ENCODE peak calls at places on chromosomes 6 and 20, in seven cellular contexts. U is stomach, R is BE2C, F is IMR-90, O is lung, H is tibial nerve, B is upper lobe of right lung. Q is an unnamed sample. For H3K4me1, the result is how much of the 10 kb centered on the place peaks cover.

GRCh38 chr6:66926060-66926459 is 1219.0 kb upstream of the EYS start:
- DNase-seq in U (no peak), R (no peak), F (no peak), O (no peak), H (no peak), B (no peak), Q (no peak)

GRCh38 chr6:19337103-19337502 is 500.1 kb upstream of the ID4 start:
- DNase-seq in U (no peak), R (no peak), F (no peak), O (no peak), H (no peak), B (no peak), Q (no peak)

GRCh38 chr6:33288942-33289783 is at the start of the genes PFDN6 and WDR46:
- DNase-seq in U (peak), R (peak), F (peak), O (peak), H (peak), B (peak), Q (peak)

GRCh38 chr20:24634855-24635254 is 165.4 kb downstream of the SYNDIG1 start:
- DNase-seq in U (no peak), R (peak), F (peak), O (no peak), H (no peak), B (no peak), Q (no peak)

GRCh38 chr6:125014157-125014957 is 52.1 kb downstream of the RNF217 start:
- DNase-seq in U (no peak), R (no peak), F (peak), O (no peak), H (no peak), B (no peak), Q (no peak)

GRCh38 chr6:168087436-168088160 is 8.6 kb upstream of the FRMD1 start:
- DNase-seq in U (no peak), R (no peak), F (no peak), O (no peak), H (no peak), B (no peak), Q (no peak)

GRCh38 chr6:11011787-11012234 is 32.3 kb downstream of the ELOVL2 start:
- DNase-seq in U (peak), R (no peak), F (no peak), O (no peak), H (no peak), B (no peak), Q (peak)

GRCh38 chr20:3755814-3756480 is 11.6 kb downstream of the ADISSP start:
- DNase-seq in U (no peak), R (no peak), F (no peak), O (no peak), H (no peak), B (no peak), Q (no peak)

GRCh38 chr6:32192608-32193039 is at the start of gene GPSM3:
- DNase-seq in U (peak), R (no peak), F (peak), O (no peak), H (no peak), B (peak), Q (no peak)

GRCh38 chr6:1081566-1081965 is 230.3 kb upstream of the FOXQ1 start:
- DNase-seq in U (no peak), R (no peak), F (peak), O (no peak), H (no peak), B (no peak), Q (no peak)

GRCh38 chr20:32925481-32926196 is 66.9 kb downstream of the EFCAB8 start:
- DNase-seq in U (peak), R (no peak), F (no peak), O (no peak), H (no peak), B (no peak), Q (no peak)

GRCh38 chr6:110549277-110549676 is 72.9 kb upstream of the SLC22A16 start:
- DNase-seq in U (no peak), R (no peak), F (no peak), O (no peak), H (no peak), B (no peak), Q (no peak)

GRCh38 chr6:39546731-39547130 is 178.5 kb downstream of the KIF6 start:
- DNase-seq in U (no peak), R (no peak), F (no peak), O (no peak), H (no peak), B (no peak), Q (no peak)

GRCh38 chr6:129671442-129672344 is 38.3 kb downstream of the ARHGAP18 start:
- DNase-seq in U (no peak), R (no peak), F (no peak), O (peak), H (no peak), B (peak), Q (no peak)

GRCh38 chr6:150249261-150249660 is 106.4 kb downstream of the PPP1R14C start:
- DNase-seq in U (no peak), R (no peak), F (no peak), O (no peak), H (no peak), B (no peak), Q (no peak)

GRCh38 chr6:32118782-32119628 is 9.0 kb downstream of the ATF6B start:
- DNase-seq in U (peak), R (peak), F (peak), O (peak), H (peak), B (peak), Q (peak)

GRCh38 chr20:19426356-19426755 is 213.9 kb downstream of the SLC24A3 start:
- DNase-seq in U (no peak), R (no peak), F (no peak), O (no peak), H (no peak), B (no peak), Q (no peak)

DNA sequence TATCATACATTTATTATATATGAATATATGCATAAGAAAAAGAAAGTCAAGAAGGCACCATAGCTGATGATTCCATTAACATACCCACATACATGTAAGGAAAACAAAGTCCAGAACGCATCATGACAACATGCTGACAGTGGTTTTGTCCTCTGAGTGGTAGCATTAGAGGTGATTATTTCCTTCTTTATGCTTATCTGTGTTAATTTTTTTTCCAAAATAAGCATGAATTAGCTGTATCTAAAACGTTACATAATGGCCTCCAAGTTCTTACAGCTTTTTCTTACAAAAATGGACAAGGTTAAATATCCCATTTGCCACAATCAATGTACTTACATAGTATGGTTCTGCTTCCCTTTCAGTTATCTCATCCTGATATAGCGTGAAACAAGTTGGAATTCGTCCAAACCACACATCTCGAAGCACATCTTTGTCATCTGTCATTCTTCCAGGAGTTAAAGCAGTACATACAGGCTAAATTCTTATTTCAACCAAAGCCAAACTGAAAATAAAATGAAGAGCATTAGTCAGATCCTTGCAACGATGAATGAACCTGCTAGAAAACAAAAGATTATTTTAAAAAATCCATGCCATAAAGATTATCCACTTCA is 9.7 kb downstream of the ATG5 start:
- DNase-seq in U (no peak), R (no peak), F (no peak), O (no peak), H (no peak), B (no peak), Q (no peak)
- TF ChIP-seq CTCF in U (no peak), R (no peak), F (no peak), O (no peak), H (no peak), B (no peak), Q (no peak)

GRCh38 chr6:43280234-43280633 is 17.8 kb upstream of the SLC22A7 start:
- DNase-seq in U (no peak), R (no peak), F (no peak), O (no peak), H (no peak), B (no peak), Q (no peak)
- H3K4me1 ChIP-seq in U (under half), R (under half), F (under half), O (under half), H (under half), B (under half), Q (under half)

DNA sequence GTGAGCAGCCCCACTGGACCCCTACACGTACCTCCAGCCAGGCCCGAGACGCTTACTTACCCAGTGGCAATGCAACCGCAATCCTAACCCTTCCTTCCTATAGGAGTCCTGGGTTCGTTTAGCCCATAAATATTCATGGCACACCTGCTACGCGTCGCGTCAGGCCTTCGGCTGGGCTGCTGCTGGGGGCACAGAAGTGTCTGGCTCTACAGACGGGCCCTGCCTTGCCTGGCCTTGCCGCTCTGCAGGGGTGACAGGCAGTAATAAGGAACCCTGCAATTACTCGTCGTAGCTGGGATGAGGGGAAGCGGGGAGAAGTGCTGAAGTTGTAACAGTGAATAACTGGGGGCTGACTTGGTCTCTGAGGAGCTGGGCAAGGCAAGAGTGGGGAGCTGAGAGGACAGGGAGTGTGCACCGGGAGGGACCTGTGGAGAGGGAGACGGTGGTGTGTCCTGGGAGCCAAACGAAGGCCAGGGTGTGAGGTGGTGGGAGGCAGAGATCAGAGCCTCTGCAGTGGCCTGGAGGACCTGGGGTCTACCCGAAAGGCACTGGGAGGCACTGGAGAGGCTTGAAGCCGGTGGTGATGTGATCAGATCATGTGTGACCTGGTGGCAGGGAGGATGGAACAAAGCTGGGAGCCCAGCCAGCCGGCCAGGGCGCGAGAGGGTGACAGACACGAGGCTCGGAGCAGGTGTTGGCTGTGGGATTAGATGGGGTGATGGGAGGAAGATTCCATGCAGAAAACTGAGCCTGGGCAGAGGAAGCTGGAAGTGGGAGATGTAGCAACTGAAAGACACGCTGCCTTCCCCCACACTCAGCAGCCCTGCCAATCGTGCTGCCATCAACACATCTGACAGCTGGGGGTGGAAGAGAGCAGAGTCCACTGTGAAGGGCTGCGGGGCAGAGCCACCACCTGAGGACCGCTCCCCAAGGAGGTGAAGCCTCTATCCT is 36.4 kb downstream of the PSMG4 start:
- DNase-seq in U (no peak), R (peak), F (no peak), O (no peak), H (no peak), B (peak), Q (peak)
- TF ChIP-seq CTCF in U (no peak), R (peak), F (no peak), O (no peak), H (no peak), B (no peak), Q (no peak)

DNA sequence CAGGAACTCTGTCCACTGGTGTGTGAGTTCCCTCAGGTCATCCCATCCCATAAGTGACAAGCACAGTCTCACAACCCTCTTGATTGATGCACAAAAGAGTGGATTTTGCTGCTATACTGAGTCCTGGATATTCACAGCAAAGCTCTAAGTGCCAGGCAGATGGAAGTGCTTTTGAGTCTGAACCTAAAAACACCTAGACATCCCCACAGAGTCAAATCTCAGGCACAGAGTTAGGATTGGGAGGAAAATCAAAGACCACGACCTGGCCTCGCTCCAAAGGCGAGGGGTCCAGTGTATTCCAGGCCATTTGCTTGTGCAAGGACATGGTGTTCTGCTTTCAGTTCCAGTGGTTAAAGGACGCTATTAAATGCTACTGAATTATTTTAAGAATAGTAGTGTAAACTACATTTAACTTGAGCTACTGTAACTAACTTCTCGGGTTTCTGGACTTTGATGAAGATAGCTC is 56.8 kb downstream of the RREB1 start:
- DNase-seq in U (no peak), R (no peak), F (no peak), O (no peak), H (no peak), B (no peak), Q (no peak)
- H3K4me1 ChIP-seq in U (half or more), R (under half), F (under half), O (under half), H (under half), B (half or more), Q (under half)

DNA sequence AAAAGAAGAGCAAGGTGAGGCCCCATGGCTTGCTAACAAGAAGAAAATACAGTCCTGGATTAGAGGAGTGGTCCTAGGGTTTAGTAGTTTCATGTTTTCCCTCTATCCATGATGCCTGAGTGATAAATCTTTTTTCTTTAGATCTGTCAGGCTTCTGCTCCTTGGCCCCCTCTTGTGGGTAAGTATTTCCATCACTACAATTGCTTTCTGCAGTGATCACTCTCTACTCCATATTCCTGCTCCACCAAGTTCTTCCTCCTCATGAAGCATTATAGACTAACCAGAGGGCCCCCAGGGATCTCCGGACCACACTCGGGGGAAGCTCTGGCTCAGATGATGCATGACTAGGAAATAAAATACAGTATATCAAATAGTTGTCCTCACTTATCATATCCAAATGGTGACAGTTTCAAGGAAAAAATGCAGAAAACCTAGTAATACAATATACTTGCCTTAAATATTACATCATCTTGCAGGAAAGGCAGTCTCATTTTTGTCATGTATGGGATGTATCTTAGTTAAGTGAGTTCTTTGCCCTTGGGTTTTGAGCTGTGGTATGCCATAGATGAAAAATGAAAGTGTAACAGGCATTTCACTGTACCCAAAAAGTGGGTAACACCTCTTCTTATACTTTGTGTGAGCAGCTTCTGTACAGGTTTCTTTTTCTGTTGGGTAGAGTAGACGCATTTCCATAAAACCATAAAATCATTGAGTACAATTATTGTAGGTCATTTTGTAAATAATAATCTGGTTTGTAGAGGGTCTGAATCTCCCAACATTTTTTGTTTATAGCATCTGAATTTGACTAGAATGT is 200.9 kb upstream of the EYA4 start:
- DNase-seq in U (no peak), R (peak), F (peak), O (no peak), H (no peak), B (no peak), Q (no peak)
- TF ChIP-seq CTCF in U (no peak), R (peak), F (peak), O (no peak), H (no peak), B (peak), Q (no peak)

GRCh38 chr6:156978948-156979347 is 201.8 kb downstream of the ARID1B start:
- DNase-seq in U (no peak), R (no peak), F (no peak), O (no peak), H (no peak), B (no peak), Q (no peak)
- H3K4me1 ChIP-seq in U (under half), R (under half), F (under half), O (under half), H (under half), B (under half), Q (under half)

GRCh38 chr6:108638993-108639392 is 78.3 kb downstream of the FOXO3 start:
- DNase-seq in U (no peak), R (no peak), F (no peak), O (no peak), H (no peak), B (no peak), Q (no peak)
- TF ChIP-seq CTCF in U (no peak), R (no peak), F (no peak), O (no peak), H (no peak), B (no peak), Q (no peak)

GRCh38 chr6:144262470-144263369 is 22.4 kb upstream of the UTRN start:
- DNase-seq in U (no peak), R (no peak), F (no peak), O (no peak), H (no peak), B (no peak), Q (no peak)
- H3K4me1 ChIP-seq in U (under half), R (under half), F (under half), O (under half), H (under half), B (under half), Q (under half)

GRCh38 chr20:44157061-44157460 is 29.9 kb downstream of the JPH2 start:
- DNase-seq in U (no peak), R (no peak), F (no peak), O (no peak), H (no peak), B (no peak), Q (no peak)

GRCh38 chr20:44151621-44152416 is 35.2 kb downstream of the JPH2 start:
- DNase-seq in U (no peak), R (no peak), F (no peak), O (no peak), H (no peak), B (no peak), Q (no peak)

GRCh38 chr20:44154521-44155001 is 32.4 kb downstream of the JPH2 start:
- DNase-seq in U (no peak), R (no peak), F (no peak), O (no peak), H (no peak), B (no peak), Q (no peak)

GRCh38 chr20:44159125-44159524 is 27.9 kb downstream of the JPH2 start:
- DNase-seq in U (no peak), R (no peak), F (no peak), O (no peak), H (no peak), B (no peak), Q (no peak)

GRCh38 chr20:44153636-44154043 is 33.3 kb downstream of the JPH2 start:
- DNase-seq in U (no peak), R (no peak), F (peak), O (no peak), H (no peak), B (no peak), Q (no peak)
- TF ChIP-seq CTCF in U (no peak), R (no peak), F (no peak), O (no peak), H (no peak), B (no peak), Q (no peak)

DNA sequence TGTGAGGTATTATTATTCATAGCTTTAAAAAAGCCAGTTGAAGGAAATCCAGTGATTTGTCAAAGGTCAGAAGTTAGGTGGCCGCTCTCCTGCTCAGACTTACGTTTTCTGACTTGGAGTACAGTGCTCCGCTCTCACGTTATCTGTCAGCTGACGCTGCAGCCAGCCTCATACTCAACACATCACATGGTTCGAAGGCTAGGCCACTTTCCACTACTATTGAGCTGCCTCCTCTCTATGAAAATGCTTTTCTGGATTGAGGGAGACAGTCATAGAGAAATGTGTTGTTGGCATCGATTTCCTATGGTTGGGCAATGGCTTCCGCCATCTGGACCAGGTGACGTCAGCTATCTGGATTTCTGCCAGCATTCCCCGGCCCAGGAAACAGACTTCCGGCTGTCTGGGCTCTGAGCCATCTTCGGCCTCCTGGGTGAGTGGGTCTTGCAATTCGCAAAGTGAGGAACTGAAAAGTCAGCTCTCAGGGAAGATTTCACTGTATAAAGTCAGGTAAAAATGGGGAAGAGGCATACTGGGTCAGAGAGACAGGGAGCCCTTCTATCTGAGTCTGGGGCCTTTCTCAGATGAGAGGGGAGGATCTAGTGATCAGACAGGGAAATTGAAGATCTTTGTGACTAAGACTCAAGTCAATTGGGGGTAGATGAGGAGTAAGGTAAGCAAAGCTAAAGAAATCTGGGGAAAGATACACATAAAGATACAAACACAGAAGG is 37.5 kb upstream of the IER3 start:
- DNase-seq in U (peak), R (peak), F (peak), O (peak), H (peak), B (peak), Q (peak)
- H3K4me1 ChIP-seq in U (under half), R (under half), F (under half), O (under half), H (under half), B (half or more), Q (half or more)

Q was measured in pancreas.